ENCODE peak calls at places on chromosomes 11 and 22, in five cellular contexts. L is activated CD8-positive, alpha-beta T cell treated with anti-CD3 and anti-CD28 coated beads, Interleukin-2, amount 10 ng/mL, durations not matched to agents 7 days and 5 days; H is psoas muscle; E is stimulated activated CD4-positive, alpha-beta T cell treated with anti-CD3 and anti-CD28 coated beads, Interleukin-2, amount 100 ng/mL, for 24 hours; U is left colon. C is an unnamed sample.

GRCh38 chr22:19505735-19506126 is 18.5 kb downstream of the CLDN5 start:
- DNase-seq in H (no peak), L (no peak), U (no peak), E (no peak), C (no peak)

GRCh38 chr11:117194267-117194666 is 4.9 kb upstream of the TAGLN start:
- DNase-seq in H (peak), U (no peak), E (no peak), L (no peak), C (no peak)

GRCh38 chr11:64444838-64445441 is 86.0 kb downstream of the RPS6KA4 start:
- DNase-seq in L (no peak), E (no peak), H (no peak), U (no peak), C (no peak)

GRCh38 chr22:20245577-20246367 is 22.3 kb downstream of the RTN4R start:
- DNase-seq in H (no peak), L (no peak), E (no peak), U (no peak), C (no peak)

GRCh38 chr11:1639102-1639620 is 9.6 kb downstream of the KRTAP5-5 start:
- DNase-seq in E (no peak), L (no peak), U (peak), H (no peak), C (no peak)

GRCh38 chr11:118619444-118620205 is 12.2 kb downstream of the PHLDB1 start:
- DNase-seq in L (no peak), H (peak), U (no peak), E (no peak), C (no peak)

GRCh38 chr11:109696191-109696897 is 274.4 kb downstream of the C11orf87 start:
- DNase-seq in H (no peak), L (no peak), E (no peak), U (no peak), C (no peak)

GRCh38 chr11:128324051-128324481 is 263.3 kb downstream of the ETS1 start:
- DNase-seq in L (peak), U (no peak), E (no peak), H (no peak), C (peak)

GRCh38 chr22:47357493-47357892 is 595.0 kb downstream of the TBC1D22A start:
- DNase-seq in H (no peak), L (no peak), E (no peak), U (no peak), C (no peak)

GRCh38 chr11:124199702-124200101 is 16.6 kb downstream of the OR10D3 start:
- DNase-seq in U (no peak), H (no peak), E (no peak), L (no peak), C (no peak)

GRCh38 chr11:84634309-84634708 is 992.8 kb downstream of the DLG2 start:
- DNase-seq in L (no peak), E (no peak), U (no peak), H (no peak), C (no peak)

GRCh38 chr11:128476729-128477128 is 110.6 kb downstream of the ETS1 start:
- DNase-seq in E (peak), L (peak), H (no peak), U (no peak), C (peak)

GRCh38 chr22:19648419-19648929 is 65.8 kb upstream of the SEPTIN5 start:
- DNase-seq in U (no peak), E (no peak), L (no peak), H (no peak), C (no peak)

GRCh38 chr11:34356918-34357645 is 728 bp downstream of the ABTB2 start:
- DNase-seq in L (peak), H (peak), U (peak), E (peak), C (peak)

GRCh38 chr11:111777094-111778046 is 11.2 kb upstream of the PPP2R1B start:
- DNase-seq in H (no peak), L (peak), E (no peak), U (no peak), C (no peak)

GRCh38 chr11:77039491-77040400 is 5.5 kb downstream of the B3GNT6 start:
- DNase-seq in L (peak), H (no peak), U (peak), E (no peak), C (peak)

GRCh38 chr22:37410174-37411055 is 16.9 kb downstream of the ELFN2 start:
- DNase-seq in U (no peak), E (no peak), H (no peak), L (no peak), C (no peak)

GRCh38 chr22:33350961-33351360 is 292.8 kb upstream of the SYN3 start:
- DNase-seq in L (no peak), E (no peak), U (no peak), H (no peak), C (no peak)

GRCh38 chr11:3353066-3353465 is 25.9 kb downstream of the ZNF195 start:
- DNase-seq in E (no peak), H (no peak), L (no peak), U (no peak), C (no peak)

GRCh38 chr11:2526808-2527381 is 82.1 kb downstream of the KCNQ1 start:
- DNase-seq in E (no peak), U (peak), L (no peak), H (peak), C (peak)

GRCh38 chr22:38317237-38317994 is at the start of gene CSNK1E:
- DNase-seq in H (peak), U (peak), L (peak), E (peak), C (peak)

GRCh38 chr11:112795142-112795815 is 165.9 kb upstream of the NCAM1 start:
- DNase-seq in L (peak), H (peak), U (peak), E (no peak), C (peak)

GRCh38 chr11:104765401-104765800 is 132.9 kb downstream of the CASP12 start:
- DNase-seq in L (no peak), E (no peak), U (no peak), H (no peak), C (no peak)

GRCh38 chr11:6012055-6012668 is 5.4 kb upstream of the OR56A4 start:
- DNase-seq in L (no peak), E (no peak), U (no peak), H (no peak), C (no peak)

GRCh38 chr11:69948256-69949141 is 129.3 kb upstream of the FGF3 start:
- DNase-seq in E (no peak), U (peak), L (no peak), H (peak), C (no peak)

GRCh38 chr11:35825386-35825785 is 118.5 kb upstream of the LDLRAD3 start:
- DNase-seq in E (no peak), L (no peak), U (no peak), H (no peak), C (no peak)

GRCh38 chr11:67615455-67616430 is 9.0 kb downstream of the NDUFV1 start:
- DNase-seq in L (peak), U (peak), E (peak), H (peak), C (peak)

GRCh38 chr11:106875013-106875412 is 143.3 kb downstream of the GUCY1A2 start:
- DNase-seq in L (no peak), E (no peak), U (no peak), H (no peak), C (no peak)

GRCh38 chr11:128547946-128548654 is 39.3 kb downstream of the ETS1 start:
- DNase-seq in H (no peak), L (no peak), E (no peak), U (no peak), C (no peak)

GRCh38 chr22:42338502-42338901 is 68.0 kb upstream of the TCF20 start:
- DNase-seq in U (peak), H (no peak), E (no peak), L (no peak), C (no peak)

GRCh38 chr22:28802595-28803087 is 2.3 kb upstream of the XBP1 start:
- DNase-seq in H (no peak), L (no peak), U (no peak), E (no peak), C (no peak)

GRCh38 chr11:102177974-102178631 is 67.9 kb downstream of the YAP1 start:
- DNase-seq in H (no peak), L (no peak), U (no peak), E (no peak), C (no peak)

GRCh38 chr11:10303558-10304363 is 1.1 kb upstream of the ADM start:
- DNase-seq in L (no peak), U (peak), E (no peak), H (peak), C (peak)

GRCh38 chr11:66317766-66318575 is 1.1 kb upstream of the CD248 start:
- DNase-seq in H (peak), U (peak), E (no peak), L (peak), C (no peak)

GRCh38 chr22:49480896-49481650 is 346.6 kb downstream of the BRD1 start:
- DNase-seq in H (no peak), E (no peak), U (no peak), L (no peak), C (no peak)

GRCh38 chr11:2701230-2701629 is 1.4 kb upstream of the KCNQ1OT1 start:
- DNase-seq in U (no peak), H (peak), L (no peak), E (no peak), C (no peak)

GRCh38 chr22:29617922-29618629 is 14.6 kb downstream of the NF2 start:
- DNase-seq in E (no peak), L (no peak), H (no peak), U (no peak), C (no peak)

GRCh38 chr11:122900803-122901202 is 18.2 kb downstream of the JHY start:
- DNase-seq in U (no peak), H (no peak), L (no peak), E (no peak), C (no peak)

GRCh38 chr11:3992964-3993363 is 101.6 kb upstream of the RRM1 start:
- DNase-seq in U (no peak), E (no peak), L (no peak), H (no peak), C (no peak)

GRCh38 chr11:101913631-101914030 is 1.2 kb upstream of the CEP126 start:
- DNase-seq in H (no peak), L (no peak), U (no peak), E (no peak), C (no peak)

C was measured in activated naive CD4-positive, alpha-beta T cell treated with Interleukin-2 at 50 U/mL for 16 hours.